ENCODE peak calls at places on chromosome 13, in eight cellular contexts. G is IMR-90; K is dermis microvascular lymphatic vessel endothelial cell; X is stimulated activated CD4-positive, alpha-beta T cell treated with anti-CD3 and anti-CD28 coated beads, Interleukin-2, amount 100 ng/mL, for 48 hours; V is sigmoid colon; R is stromal cell of bone marrow; S is aorta; J is kidney epithelial cell. Q is an unnamed sample.

GRCh38 chr13:22828081-22828480 is 352.7 kb upstream of the SGCG start:
- DNase-seq in G (peak; percentile 2), K (no peak), X (no peak), V (no peak), R (no peak), S (no peak), J (peak; percentile 89), Q (no peak)

GRCh38 chr13:51804295-51805172 is 571 bp upstream of the DHRS12 start:
- DNase-seq in G (no peak), K (no peak), X (no peak), V (peak; percentile 75), R (no peak), S (no peak), J (no peak), Q (no peak)

GRCh38 chr13:59270327-59270726 is 893.4 kb downstream of the DIAPH3 start:
- DNase-seq in G (no peak), K (no peak), X (no peak), V (no peak), R (no peak), S (no peak), J (no peak), Q (no peak)

GRCh38 chr13:26575244-26575643 is 17.8 kb downstream of the WASF3 start:
- DNase-seq in G (peak; percentile 88), K (no peak), X (no peak), V (no peak), R (no peak), S (no peak), J (no peak), Q (no peak)

GRCh38 chr13:74132768-74133656 is 1.2 kb downstream of the KLF12 start:
- DNase-seq in G (peak; percentile 50), K (no peak), X (peak; percentile 19), V (peak; percentile 70), R (peak; percentile 36), S (peak; percentile 58), J (no peak), Q (no peak)

GRCh38 chr13:25846227-25846984 is 205.4 kb downstream of the SHISA2 start:
- DNase-seq in G (no peak), K (no peak), X (no peak), V (no peak), R (no peak), S (no peak), J (no peak), Q (no peak)

GRCh38 chr13:73287871-73288270 is 229.1 kb downstream of the KLF5 start:
- DNase-seq in G (no peak), K (no peak), X (no peak), V (no peak), R (no peak), S (no peak), J (no peak), Q (no peak)

GRCh38 chr13:72342364-72342763 is 385.1 kb downstream of the MZT1 start:
- DNase-seq in G (no peak), K (no peak), X (no peak), V (no peak), R (no peak), S (no peak), J (no peak), Q (no peak)

GRCh38 chr13:66296328-66296727 is 933.8 kb downstream of the PCDH9 start:
- DNase-seq in G (no peak), K (no peak), X (no peak), V (no peak), R (no peak), S (no peak), J (no peak), Q (no peak)

GRCh38 chr13:73722120-73722519 is 412.1 kb downstream of the KLF12 start:
- DNase-seq in G (peak; percentile 77), K (no peak), X (no peak), V (no peak), R (no peak), S (no peak), J (peak; percentile 81), Q (no peak)

GRCh38 chr13:26919311-26919710 is 158.7 kb upstream of the GPR12 start:
- DNase-seq in G (no peak), K (no peak), X (no peak), V (no peak), R (peak; percentile 3), S (no peak), J (no peak), Q (no peak)

GRCh38 chr13:30619731-30620130 is 2.0 kb downstream of the USPL1 start:
- DNase-seq in G (no peak), K (no peak), X (no peak), V (no peak), R (no peak), S (no peak), J (no peak), Q (no peak)

GRCh38 chr13:109756778-109757177 is 29.6 kb downstream of the IRS2 start:
- DNase-seq in G (no peak), K (no peak), X (no peak), V (no peak), R (no peak), S (no peak), J (no peak), Q (no peak)

GRCh38 chr13:74056829-74057564 is 77.2 kb downstream of the KLF12 start:
- DNase-seq in G (no peak), K (no peak), X (no peak), V (no peak), R (no peak), S (no peak), J (no peak), Q (no peak)

GRCh38 chr13:107457686-107458085 is 757.6 kb downstream of the LIG4 start:
- DNase-seq in G (no peak), K (peak; percentile 33), X (no peak), V (no peak), R (no peak), S (no peak), J (no peak), Q (no peak)

GRCh38 chr13:99282264-99283231 is 24.4 kb upstream of the GPR18 start:
- DNase-seq in G (no peak), K (no peak), X (no peak), V (no peak), R (peak; percentile 60), S (no peak), J (no peak), Q (no peak)

GRCh38 chr13:37175996-37176395 is 70.5 kb upstream of the CSNK1A1L start:
- DNase-seq in G (peak; percentile 92), K (no peak), X (no peak), V (no peak), R (peak; percentile 81), S (no peak), J (no peak), Q (no peak)

Q was measured in iPS-NIHi11.